ENCODE peak calls at places on chromosomes 16 and 17, in five cellular contexts. One of them, this sample, is unnamed.

GRCh38 chr16:30179931-30180330 is 3.5 kb upstream of the CORO1A start:
- DNase-seq in A549: no peak
- DNase-seq in H1: no peak
- DNase-seq in GM12878: no peak
- DNase-seq in K562: no peak
- DNase-seq in this sample: no peak

GRCh38 chr17:56597495-56597990 is 4.0 kb downstream of the NOG start:
- DNase-seq in GM12878: no peak
- DNase-seq in H1: peak; percentile 55
- DNase-seq in A549: no peak
- DNase-seq in K562: no peak
- DNase-seq in this sample: peak; percentile 56

GRCh38 chr17:66165537-66166123 is 26.3 kb downstream of the CEP112 start:
- DNase-seq in A549: peak; percentile 72
- DNase-seq in GM12878: peak; percentile 5
- DNase-seq in K562: peak; percentile 30
- DNase-seq in H1: no peak
- DNase-seq in this sample: peak; percentile 78

GRCh38 chr16:19175492-19176262 is 7.6 kb downstream of the SYT17 start:
- DNase-seq in H1: no peak
- DNase-seq in K562: no peak
- DNase-seq in A549: no peak
- DNase-seq in GM12878: no peak
- DNase-seq in this sample: no peak

GRCh38 chr17:2157081-2157480 is 102.2 kb downstream of the HIC1 start:
- DNase-seq in GM12878: no peak
- DNase-seq in H1: no peak
- DNase-seq in K562: no peak
- DNase-seq in A549: no peak
- DNase-seq in this sample: no peak

GRCh38 chr16:15777533-15778203 is 79.2 kb downstream of the MYH11 start:
- DNase-seq in K562: peak; percentile 66
- DNase-seq in H1: peak; percentile 51
- DNase-seq in A549: peak; percentile 79
- DNase-seq in GM12878: no peak
- DNase-seq in this sample: peak; percentile 32

GRCh38 chr17:28370035-28370743 is at the start of gene VTN:
- DNase-seq in H1: no peak
- DNase-seq in A549: peak; percentile 90
- DNase-seq in GM12878: no peak
- DNase-seq in K562: peak; percentile 64
- DNase-seq in this sample: peak; percentile 78

GRCh38 chr17:80980397-80981061 is 11.1 kb upstream of the CHMP6 start:
- DNase-seq in H1: no peak
- DNase-seq in GM12878: no peak
- DNase-seq in A549: peak; percentile 48
- DNase-seq in K562: no peak
- DNase-seq in this sample: no peak

GRCh38 chr16:55853114-55853513 is 20.2 kb upstream of the CES1 start:
- DNase-seq in K562: no peak
- DNase-seq in A549: no peak
- DNase-seq in GM12878: no peak
- DNase-seq in H1: no peak
- DNase-seq in this sample: no peak

GRCh38 chr17:40153603-40154238 is 13.4 kb downstream of the CASC3 start:
- DNase-seq in H1: no peak
- DNase-seq in GM12878: no peak
- DNase-seq in K562: no peak
- DNase-seq in A549: no peak
- DNase-seq in this sample: no peak

GRCh38 chr16:726438-727290 is at the start of the genes CCDC78 and HAGHL:
- DNase-seq in A549: no peak
- DNase-seq in K562: peak; percentile 86
- DNase-seq in GM12878: no peak
- DNase-seq in H1: peak; percentile 91
- DNase-seq in this sample: peak; percentile 94

GRCh38 chr17:52035336-52035915 is 123.1 kb downstream of the CA10 start:
- DNase-seq in H1: no peak
- DNase-seq in K562: no peak
- DNase-seq in GM12878: no peak
- DNase-seq in A549: no peak
- DNase-seq in this sample: no peak

GRCh38 chr16:75264531-75264998 is 13.1 kb upstream of the BCAR1 start:
- DNase-seq in GM12878: no peak
- DNase-seq in A549: no peak
- DNase-seq in H1: no peak
- DNase-seq in K562: no peak
- DNase-seq in this sample: peak; percentile 76

GRCh38 chr17:79341529-79341780 is 266.8 kb downstream of the ENGASE start:
- DNase-seq in GM12878: no peak
- DNase-seq in H1: no peak
- DNase-seq in A549: no peak
- DNase-seq in K562: no peak
- DNase-seq in this sample: no peak

GRCh38 chr17:80751460-80752368 is 207.1 kb downstream of the RPTOR start:
- DNase-seq in H1: no peak
- DNase-seq in A549: no peak
- DNase-seq in K562: no peak
- DNase-seq in GM12878: no peak
- DNase-seq in this sample: no peak

GRCh38 chr16:82452002-82452741 is 174.6 kb upstream of the CDH13 start:
- DNase-seq in K562: no peak
- DNase-seq in H1: no peak
- DNase-seq in GM12878: no peak
- DNase-seq in A549: no peak
- DNase-seq in this sample: no peak

GRCh38 chr17:5022171-5022711 is 13.0 kb downstream of the SLC52A1 start:
- DNase-seq in K562: no peak
- DNase-seq in H1: no peak
- DNase-seq in A549: no peak
- DNase-seq in GM12878: no peak
- DNase-seq in this sample: no peak

GRCh38 chr17:70144260-70144846 is 25.0 kb upstream of the KCNJ2 start:
- DNase-seq in GM12878: no peak
- DNase-seq in A549: peak; percentile 50
- DNase-seq in K562: no peak
- DNase-seq in H1: no peak
- DNase-seq in this sample: peak; percentile 47

GRCh38 chr16:82016964-82017363 is 5.7 kb upstream of the SDR42E1 start:
- DNase-seq in K562: no peak
- DNase-seq in GM12878: no peak
- DNase-seq in H1: no peak
- DNase-seq in A549: no peak
- DNase-seq in this sample: no peak

GRCh38 chr17:5943991-5944390 is 126.2 kb upstream of the WSCD1 start:
- DNase-seq in K562: no peak
- DNase-seq in GM12878: no peak
- DNase-seq in H1: no peak
- DNase-seq in A549: no peak
- DNase-seq in this sample: no peak

GRCh38 chr17:4444782-4445473 is 11.2 kb downstream of the SPNS3 start:
- DNase-seq in GM12878: no peak
- DNase-seq in K562: no peak
- DNase-seq in H1: no peak
- DNase-seq in A549: peak; percentile 37
- DNase-seq in this sample: peak; percentile 79

GRCh38 chr17:9729034-9729650 is 62.2 kb downstream of the DHRS7C start:
- DNase-seq in A549: peak; percentile 78
- DNase-seq in K562: peak; percentile 42
- DNase-seq in GM12878: peak; percentile 8
- DNase-seq in H1: no peak
- DNase-seq in this sample: peak; percentile 63

GRCh38 chr17:31919802-31920525 is 16.8 kb upstream of the SUZ12 start:
- DNase-seq in A549: no peak
- DNase-seq in K562: no peak
- DNase-seq in H1: no peak
- DNase-seq in GM12878: no peak
- DNase-seq in this sample: no peak

GRCh38 chr16:70432800-70433455 is 6.0 kb downstream of the ST3GAL2 start:
- DNase-seq in A549: no peak
- DNase-seq in K562: no peak
- DNase-seq in GM12878: no peak
- DNase-seq in H1: no peak
- DNase-seq in this sample: peak; percentile 38

GRCh38 chr16:1791943-1792812 is 1.3 kb downstream of the IGFALS start:
- DNase-seq in GM12878: no peak
- DNase-seq in H1: no peak
- DNase-seq in A549: no peak
- DNase-seq in K562: no peak
- DNase-seq in this sample: no peak
- TF ChIP-seq EP300 in GM12878: no peak
- TF ChIP-seq EP300 in H1: no peak
- TF ChIP-seq EP300 in A549: no peak
- TF ChIP-seq EP300 in K562: no peak
- TF ChIP-seq EP300 in this sample: no peak

GRCh38 chr17:37711113-37711512 is 33.7 kb downstream of the HNF1B start:
- DNase-seq in A549: no peak
- DNase-seq in K562: no peak
- DNase-seq in GM12878: no peak
- DNase-seq in H1: no peak
- DNase-seq in this sample: no peak
- TF ChIP-seq CHD2 in A549: no peak
- TF ChIP-seq CHD2 in K562: no peak
- TF ChIP-seq CHD2 in GM12878: no peak
- TF ChIP-seq CHD2 in H1: no peak
- TF ChIP-seq CHD2 in this sample: no peak

DNA sequence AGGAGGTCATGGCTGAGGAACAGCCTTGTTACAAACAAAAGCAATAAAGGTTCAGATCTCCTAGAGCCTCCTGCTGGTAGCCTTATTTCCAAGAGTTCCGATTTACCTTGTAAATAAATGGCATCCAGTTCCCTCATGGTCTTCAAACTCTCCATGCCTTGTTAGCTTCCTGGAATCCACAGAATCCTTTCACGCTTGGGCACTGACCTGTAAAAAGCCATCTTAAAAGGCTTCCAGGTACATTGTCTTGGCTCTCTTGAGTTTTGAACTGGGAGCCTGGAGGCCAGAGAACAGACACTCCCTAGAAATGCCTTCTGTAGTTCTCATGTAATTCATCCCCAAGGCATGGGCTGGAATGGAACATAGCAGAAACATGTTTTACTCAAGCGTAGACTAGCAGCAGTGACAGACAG is 207.9 kb downstream of the SNX29 start:
- DNase-seq in H1: no peak
- DNase-seq in A549: no peak
- DNase-seq in GM12878: no peak
- DNase-seq in K562: no peak
- DNase-seq in this sample: no peak
- TF ChIP-seq EP300 in H1: no peak
- TF ChIP-seq EP300 in A549: no peak
- TF ChIP-seq EP300 in GM12878: no peak
- TF ChIP-seq EP300 in K562: no peak
- TF ChIP-seq EP300 in this sample: no peak

GRCh38 chr16:85306793-85307551 is 194.7 kb upstream of the CIBAR2 start:
- DNase-seq in K562: no peak
- DNase-seq in H1: no peak
- DNase-seq in GM12878: no peak
- DNase-seq in A549: no peak
- DNase-seq in this sample: no peak

GRCh38 chr16:85306071-85306792 is 194.0 kb upstream of the CIBAR2 start:
- DNase-seq in GM12878: peak; percentile 30
- DNase-seq in K562: peak; percentile 78
- DNase-seq in H1: no peak
- DNase-seq in A549: peak; percentile 48
- DNase-seq in this sample: no peak

GRCh38 chr16:85309656-85310587 is 197.7 kb upstream of the CIBAR2 start:
- DNase-seq in H1: no peak
- DNase-seq in K562: peak; percentile 57
- DNase-seq in A549: no peak
- DNase-seq in GM12878: no peak
- DNase-seq in this sample: peak; percentile 68

GRCh38 chr16:85308585-85309540 is 196.6 kb upstream of the CIBAR2 start:
- DNase-seq in H1: no peak
- DNase-seq in A549: no peak
- DNase-seq in K562: no peak
- DNase-seq in GM12878: no peak
- DNase-seq in this sample: no peak

GRCh38 chr16:85307552-85308364 is 195.5 kb upstream of the CIBAR2 start:
- DNase-seq in H1: no peak
- DNase-seq in GM12878: no peak
- DNase-seq in A549: no peak
- DNase-seq in K562: peak; percentile 60
- DNase-seq in this sample: no peak
- TF ChIP-seq CHD2 in H1: no peak
- TF ChIP-seq CHD2 in GM12878: no peak
- TF ChIP-seq CHD2 in A549: no peak
- TF ChIP-seq CHD2 in K562: no peak
- TF ChIP-seq CHD2 in this sample: no peak